ENCODE peak calls at places on chromosomes 3 and 15, in nine cellular contexts. P is Panc1; V is left ventricle myocardium inferior; J is fibroblast of lung; H is pancreas; A is OCI-LY7; X is A549; K is CD8-positive, alpha-beta T cell; I is CD4-positive, alpha-beta T cell. O is an unnamed sample.

GRCh38 chr15:77179541-77179998 is 108.7 kb upstream of the TSPAN3 start:
- DNase-seq in P (no peak), V (no peak), J (no peak), H (no peak), A (no peak), X (no peak), K (no peak), I (no peak), O (no peak)

GRCh38 chr3:15148614-15149013 is 49.7 kb upstream of the RBSN start:
- DNase-seq in P (no peak), V (no peak), J (no peak), H (no peak), A (peak), X (peak), K (no peak), I (no peak), O (no peak)

GRCh38 chr15:75235760-75236729 is 22.1 kb upstream of the GOLGA6C start:
- DNase-seq in P (no peak), V (peak), J (no peak), H (peak), A (no peak), X (no peak), K (no peak), I (no peak), O (no peak)

GRCh38 chr3:8621872-8622271 is 22.7 kb downstream of the SSUH2 start:
- DNase-seq in P (no peak), V (no peak), J (peak), H (no peak), A (no peak), X (no peak), K (no peak), I (no peak), O (no peak)

GRCh38 chr15:82750831-82751181 is 41.1 kb upstream of the AP3B2 start:
- DNase-seq in P (no peak), V (no peak), J (peak), H (no peak), A (peak), X (peak), K (no peak), I (no peak), O (peak)

GRCh38 chr15:47185222-47185800 is 532.0 kb upstream of the SEMA6D start:
- DNase-seq in P (no peak), V (no peak), J (no peak), H (no peak), A (no peak), X (no peak), K (no peak), I (no peak), O (no peak)

GRCh38 chr3:184186184-184186901 is at the start of gene ABCF3:
- DNase-seq in P (no peak), V (peak), J (peak), H (no peak), A (peak), X (no peak), K (no peak), I (no peak), O (no peak)

GRCh38 chr3:128998532-128998931 is 2.6 kb upstream of the EFCC1 start:
- DNase-seq in P (no peak), V (no peak), J (no peak), H (no peak), A (no peak), X (no peak), K (no peak), I (no peak), O (no peak)

GRCh38 chr3:4907647-4908046 is 71.6 kb upstream of the BHLHE40 start:
- DNase-seq in P (no peak), V (no peak), J (no peak), H (no peak), A (no peak), X (no peak), K (no peak), I (no peak), O (no peak)

GRCh38 chr3:125460233-125460632 is 59.8 kb downstream of the SNX4 start:
- DNase-seq in P (no peak), V (no peak), J (no peak), H (no peak), A (no peak), X (no peak), K (no peak), I (no peak), O (no peak)
- H3K27ac ChIP-seq in P (no peak), V (peak), J (no peak), H (no peak), A (no peak), X (no peak), K (no peak), I (no peak), O (no peak)

GRCh38 chr3:89314454-89314853 is 207.0 kb downstream of the EPHA3 start:
- DNase-seq in P (no peak), V (no peak), J (peak), H (no peak), A (peak), X (peak), K (no peak), I (no peak), O (peak)
- TF ChIP-seq CTCF in P (peak), V (no peak), J (no peak), H (no peak), A (peak), X (no peak), K (no peak), I (no peak), O (peak)

DNA sequence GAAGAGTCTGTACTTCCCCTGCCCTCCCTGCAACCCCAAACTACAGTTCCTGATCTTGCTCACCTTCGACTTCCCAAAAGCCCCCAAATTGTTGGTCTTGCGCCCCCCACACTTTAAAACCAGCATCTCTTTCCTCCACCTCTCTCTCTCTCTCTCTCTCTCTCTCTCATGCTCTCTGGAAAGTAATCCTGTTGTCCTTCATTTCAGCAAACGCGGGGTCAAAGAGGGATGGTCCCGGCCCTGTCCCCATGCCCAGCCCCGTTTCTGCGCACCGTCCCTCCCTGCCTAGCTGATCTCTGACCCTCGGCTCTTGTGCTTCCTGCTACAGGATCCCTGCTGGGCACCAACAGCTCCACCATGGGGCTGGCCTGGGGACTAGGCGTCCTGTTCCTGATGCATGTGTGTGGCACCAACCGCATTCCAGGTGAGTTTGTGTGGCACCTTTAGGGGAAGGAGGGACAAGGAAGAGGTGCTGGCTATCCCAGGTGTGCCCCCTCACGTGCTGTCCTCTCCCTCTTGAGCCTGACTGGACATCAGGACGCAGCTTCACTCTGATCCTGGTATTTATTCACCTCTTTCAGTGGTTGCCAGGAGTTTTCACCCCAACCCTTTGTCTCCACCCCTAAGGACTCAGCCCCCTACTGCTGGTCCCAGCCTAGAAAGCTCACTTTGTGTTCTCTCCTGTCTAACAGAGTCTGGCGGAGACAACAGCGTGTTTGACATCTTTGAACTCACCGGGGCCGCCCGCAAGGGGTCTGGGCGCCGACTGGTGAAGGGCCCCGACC is 814 bp downstream of the THBS1 start:
- DNase-seq in P (no peak), V (peak), J (peak), H (peak), A (no peak), X (peak), K (no peak), I (no peak), O (peak)
- H3K27ac ChIP-seq in P (no peak), V (peak), J (peak), H (peak), A (no peak), X (peak), K (no peak), I (no peak), O (peak)

DNA sequence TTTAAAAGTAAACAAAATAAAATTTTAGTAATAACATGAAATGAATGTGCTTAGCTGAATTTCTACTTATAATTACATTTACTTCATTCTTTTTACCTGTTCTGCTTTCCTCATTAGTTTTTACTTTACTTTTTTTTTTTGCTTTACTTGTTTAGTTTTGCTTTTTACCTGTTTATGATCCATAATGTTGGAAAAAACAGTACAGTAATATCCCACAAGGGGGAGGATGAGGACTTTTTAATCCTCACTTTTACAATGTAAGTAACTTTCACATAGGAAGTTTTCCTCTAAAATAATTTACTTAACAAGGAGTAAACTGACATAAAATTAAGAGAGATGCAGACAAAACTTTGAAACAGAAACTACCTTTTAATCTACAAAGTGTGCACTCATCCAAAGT is 268.7 kb downstream of the TBC1D5 start:
- DNase-seq in P (no peak), V (no peak), J (no peak), H (no peak), A (no peak), X (peak), K (no peak), I (no peak), O (peak)
- TF ChIP-seq CTCF in P (no peak), V (peak), J (no peak), H (no peak), A (no peak), X (peak), K (no peak), I (no peak), O (peak)

GRCh38 chr3:72938471-72939265 is 50.8 kb downstream of the GXYLT2 start:
- DNase-seq in P (peak), V (peak), J (peak), H (peak), A (peak), X (peak), K (no peak), I (no peak), O (peak)
- H3K27ac ChIP-seq in P (no peak), V (peak), J (peak), H (no peak), A (no peak), X (peak), K (no peak), I (no peak), O (no peak)

DNA sequence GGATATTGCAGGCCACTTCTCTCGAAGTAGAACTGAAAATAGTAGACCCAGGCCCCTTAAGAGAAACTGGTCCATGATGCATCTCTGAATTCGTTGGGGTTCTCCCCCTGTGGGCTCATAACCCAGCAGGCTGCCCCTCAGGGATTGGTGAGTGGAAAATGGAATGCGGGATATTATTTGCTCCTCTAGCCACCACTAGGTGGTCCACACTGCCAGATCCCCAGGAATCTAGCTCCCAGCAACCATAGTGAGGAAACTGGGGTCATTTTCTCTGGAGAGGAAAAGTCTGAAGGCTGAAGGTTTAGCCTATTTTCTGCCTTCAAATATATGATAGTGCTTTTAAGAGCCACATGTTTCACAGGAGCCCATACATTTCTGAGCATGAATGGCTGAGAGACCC is 6.7 kb downstream of the CX3CR1 start:
- DNase-seq in P (no peak), V (no peak), J (no peak), H (no peak), A (no peak), X (no peak), K (no peak), I (no peak), O (no peak)
- TF ChIP-seq CTCF in P (no peak), V (no peak), J (no peak), H (no peak), A (peak), X (peak), K (no peak), I (no peak), O (no peak)

GRCh38 chr15:90813796-90814192 is 54.6 kb upstream of the FURIN start:
- DNase-seq in P (no peak), V (no peak), J (no peak), H (no peak), A (no peak), X (no peak), K (no peak), I (no peak), O (no peak)

GRCh38 chr15:90812881-90813280 is 55.5 kb upstream of the FURIN start:
- DNase-seq in P (no peak), V (no peak), J (no peak), H (no peak), A (no peak), X (no peak), K (no peak), I (no peak), O (no peak)

GRCh38 chr15:90817117-90818057 is 51.0 kb upstream of the FURIN start:
- DNase-seq in P (no peak), V (no peak), J (no peak), H (no peak), A (no peak), X (no peak), K (no peak), I (no peak), O (no peak)

GRCh38 chr15:90816401-90817116 is 51.8 kb upstream of the FURIN start:
- DNase-seq in P (no peak), V (no peak), J (no peak), H (peak), A (no peak), X (no peak), K (peak), I (no peak), O (no peak)

GRCh38 chr15:90814193-90814811 is 54.1 kb upstream of the FURIN start:
- DNase-seq in P (no peak), V (no peak), J (peak), H (no peak), A (no peak), X (no peak), K (no peak), I (no peak), O (no peak)
- H3K27ac ChIP-seq in P (no peak), V (no peak), J (no peak), H (no peak), A (no peak), X (no peak), K (no peak), I (no peak), O (peak)

DNA sequence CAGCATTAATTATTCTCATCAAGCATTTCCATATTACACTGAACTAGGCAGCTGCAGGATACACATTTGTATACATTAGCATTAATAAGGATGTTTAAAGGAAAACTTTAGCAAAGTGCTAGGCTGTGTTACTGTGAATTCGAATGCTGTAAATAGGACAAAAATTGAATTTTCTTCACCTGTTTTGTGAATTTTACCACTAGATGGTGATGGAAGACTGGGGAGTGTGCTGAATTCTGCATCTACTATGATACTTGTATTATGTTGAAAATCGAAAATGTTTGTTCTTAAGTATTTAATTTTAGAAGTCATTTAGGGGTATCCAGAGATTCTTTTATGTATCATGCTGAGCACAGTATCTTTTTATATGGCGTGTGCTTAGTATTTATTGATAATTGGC is 12.3 kb upstream of the P2RY14 start:
- DNase-seq in P (no peak), V (no peak), J (peak), H (no peak), A (no peak), X (peak), K (no peak), I (no peak), O (peak)
- TF ChIP-seq CTCF in P (peak), V (peak), J (peak), H (peak), A (peak), X (peak), K (no peak), I (no peak), O (peak)

GRCh38 chr15:100862162-100862561 is 17.5 kb upstream of the ALDH1A3 start:
- DNase-seq in P (no peak), V (no peak), J (no peak), H (no peak), A (no peak), X (no peak), K (no peak), I (no peak), O (no peak)

GRCh38 chr15:100861511-100861991 is 18.1 kb upstream of the ALDH1A3 start:
- DNase-seq in P (no peak), V (peak), J (no peak), H (no peak), A (no peak), X (no peak), K (no peak), I (no peak), O (no peak)

GRCh38 chr15:100858294-100858693 is 21.3 kb upstream of the ALDH1A3 start:
- DNase-seq in P (no peak), V (no peak), J (no peak), H (no peak), A (no peak), X (no peak), K (no peak), I (no peak), O (no peak)

GRCh38 chr15:100860829-100861510 is 18.7 kb upstream of the ALDH1A3 start:
- DNase-seq in P (no peak), V (no peak), J (no peak), H (no peak), A (no peak), X (no peak), K (no peak), I (no peak), O (no peak)

GRCh38 chr15:100859970-100860828 is 19.4 kb upstream of the ALDH1A3 start:
- DNase-seq in P (no peak), V (no peak), J (no peak), H (no peak), A (no peak), X (no peak), K (no peak), I (no peak), O (no peak)
- H3K27ac ChIP-seq in P (no peak), V (no peak), J (no peak), H (no peak), A (no peak), X (no peak), K (no peak), I (no peak), O (no peak)

O was measured in RWPE1.